ENCODE peak calls at places on chromosomes 5 and 9, in six cellular contexts. K is endothelial cell of umbilical vein, Q is PC-3, S is keratinocyte, Y is GM23338, O is GM23248. F is an unnamed sample.

GRCh38 chr9:113547501-113547900 is 84.0 kb downstream of the RGS3 start:
- DNase-seq in O (no peak), S (no peak), Q (no peak), Y (no peak), K (no peak), F (no peak)

GRCh38 chr9:128773049-128773448 is 1.3 kb upstream of the ZER1 start:
- DNase-seq in K (no peak), O (no peak), Y (no peak), Q (no peak), S (no peak), F (no peak)

GRCh38 chr5:57598756-57599155 is 116.1 kb upstream of the ACTBL2 start:
- DNase-seq in O (peak; percentile 88), Y (no peak), Q (peak; percentile 68), S (no peak), K (peak; percentile 26), F (no peak)

GRCh38 chr9:130110166-130110565 is 56.5 kb downstream of the GPR107 start:
- DNase-seq in S (no peak), K (no peak), Q (no peak), O (no peak), Y (peak; percentile 62), F (no peak)

GRCh38 chr5:6379246-6379645 is 899 bp upstream of the MED10 start:
- DNase-seq in O (no peak), K (no peak), S (no peak), Y (no peak), Q (no peak), F (no peak)

GRCh38 chr5:37495210-37495609 is 116.1 kb downstream of the WDR70 start:
- DNase-seq in K (no peak), Q (peak; percentile 56), S (no peak), Y (no peak), O (peak; percentile 54), F (no peak)

GRCh38 chr5:59793000-59793399 is 100.5 kb downstream of the PDE4D start:
- DNase-seq in S (no peak), Q (peak; percentile 90), K (no peak), Y (no peak), O (peak; percentile 95), F (peak; percentile 90)

GRCh38 chr5:161889971-161890370 is 42.1 kb downstream of the GABRA1 start:
- DNase-seq in S (no peak), Q (peak; percentile 7), O (no peak), Y (peak; percentile 67), K (no peak), F (no peak)

GRCh38 chr5:138969323-138970013 is 94.3 kb upstream of the LRRTM2 start:
- DNase-seq in S (no peak), Y (no peak), K (no peak), Q (no peak), O (no peak), F (no peak)

GRCh38 chr5:143471041-143471509 is 67.6 kb upstream of the NR3C1 start:
- DNase-seq in S (no peak), O (peak; percentile 82), Q (peak; percentile 6), Y (no peak), K (no peak), F (no peak)

GRCh38 chr5:143466632-143467031 is 63.1 kb upstream of the NR3C1 start:
- DNase-seq in Q (no peak), Y (no peak), S (no peak), O (no peak), K (no peak), F (no peak)

GRCh38 chr5:143471666-143472411 is 68.4 kb upstream of the NR3C1 start:
- DNase-seq in O (peak; percentile 44), K (no peak), Q (no peak), Y (no peak), S (no peak), F (no peak)

GRCh38 chr5:143470120-143470519 is 66.6 kb upstream of the NR3C1 start:
- DNase-seq in O (peak; percentile 46), S (no peak), K (no peak), Q (no peak), Y (no peak), F (no peak)

GRCh38 chr5:143469125-143469524 is 65.6 kb upstream of the NR3C1 start:
- DNase-seq in O (no peak), Q (no peak), K (no peak), Y (no peak), S (no peak), F (no peak)
- H3K4me2 ChIP-seq in O (no peak overlapping the region), Q (no peak overlapping the region), K (no peak overlapping the region), Y (no peak overlapping the region), S (no peak overlapping the region), F (no peak overlapping the region)

DNA sequence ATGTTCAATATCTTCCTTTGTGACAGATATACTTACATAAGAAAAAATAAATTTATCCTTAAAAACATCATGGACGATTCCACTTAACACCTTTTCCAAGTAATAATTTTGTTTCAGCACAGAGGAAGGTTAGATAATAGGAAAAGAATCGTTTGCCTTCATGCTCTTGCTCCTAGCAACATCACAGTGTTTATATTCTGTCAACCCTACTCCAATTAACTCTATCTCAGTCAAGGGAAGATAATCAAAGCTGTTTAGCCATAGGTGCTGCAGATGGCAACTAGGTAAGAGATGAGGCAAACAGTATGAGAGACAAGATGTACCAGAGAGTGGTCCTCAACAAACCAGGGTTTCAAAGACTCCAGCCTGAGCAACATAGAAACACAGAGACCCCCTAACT is 55.6 kb downstream of the UBAP2 start:
- DNase-seq in S (no peak), Q (no peak), Y (no peak), O (no peak), K (no peak), F (no peak)
- H3K36me3 ChIP-seq in S (peaks cover 12% of the 10 kb centered on the region), Q (peaks cover 11% of the 10 kb centered on the region), Y (peaks cover 30% of the 10 kb centered on the region), O (peaks cover 48% of the 10 kb centered on the region), K (peaks cover 18% of the 10 kb centered on the region), F (peaks cover 5% of the 10 kb centered on the region)

GRCh38 chr9:111926421-111926875 is 29.8 kb downstream of the UGCG start:
- DNase-seq in K (peak; percentile 95), Q (no peak), Y (no peak), S (no peak), O (no peak), F (no peak)

GRCh38 chr9:111925017-111925770 is 28.6 kb downstream of the UGCG start:
- DNase-seq in O (no peak), S (no peak), Q (no peak), K (no peak), Y (no peak), F (no peak)

GRCh38 chr9:111928342-111928720 is 31.7 kb downstream of the UGCG start:
- DNase-seq in Y (no peak), S (no peak), O (peak; percentile 70), Q (peak; percentile 25), K (no peak), F (no peak)

GRCh38 chr9:111924281-111924680 is 27.7 kb downstream of the UGCG start:
- DNase-seq in S (no peak), Y (no peak), K (no peak), Q (peak; percentile 44), O (no peak), F (no peak)

GRCh38 chr9:111925784-111926183 is 29.2 kb downstream of the UGCG start:
- DNase-seq in O (no peak), Y (no peak), K (peak; percentile 50), S (no peak), Q (no peak), F (no peak)
- H3K4me2 ChIP-seq in O (peak overlapping the region; percentile 32), Y (no peak overlapping the region), K (peak overlapping the region; percentile 96), S (no peak overlapping the region), Q (no peak overlapping the region), F (no peak overlapping the region)

GRCh38 chr5:31452314-31452713 is 79.6 kb downstream of the DROSHA start:
- DNase-seq in Y (no peak), Q (no peak), K (no peak), O (peak; percentile 30), S (no peak), F (no peak)
- H3K36me3 ChIP-seq in Y (peaks cover 24% of the 10 kb centered on the region), Q (peaks cover 31% of the 10 kb centered on the region), K (peaks cover 2% of the 10 kb centered on the region), O (peaks cover 49% of the 10 kb centered on the region), S (peaks cover 8% of the 10 kb centered on the region), F (peaks cover 59% of the 10 kb centered on the region)

DNA sequence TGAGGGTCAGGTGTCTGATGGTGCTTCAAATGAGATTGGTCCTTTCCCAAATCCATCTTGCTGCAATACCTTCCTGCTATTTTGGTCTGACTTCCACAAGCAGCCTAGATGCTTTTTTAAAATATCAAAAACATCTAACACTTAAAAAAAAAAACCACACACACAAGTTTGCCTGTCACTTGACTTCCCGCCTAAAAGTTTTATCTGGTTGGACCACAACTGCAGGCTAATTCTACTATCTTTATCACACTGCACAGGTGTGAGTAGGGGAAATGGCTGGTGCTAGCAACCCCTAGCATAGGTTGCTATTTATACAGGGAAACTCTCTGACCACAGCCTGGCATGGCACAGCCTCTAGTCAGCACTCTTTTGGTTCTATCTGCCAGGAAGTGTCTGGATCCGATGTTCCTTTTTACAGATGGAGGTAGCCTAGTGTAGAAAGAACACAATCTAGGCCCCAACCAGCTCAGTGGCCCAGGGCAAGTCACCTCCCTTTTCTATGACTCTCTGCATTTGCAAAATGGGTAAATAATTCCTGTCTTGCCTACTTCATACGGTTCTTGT is at the start of gene HEMGN:
- DNase-seq in S (no peak), Y (no peak), K (no peak), O (no peak), Q (no peak), F (no peak)
- H3K4me2 ChIP-seq in S (no peak within 1 kb of the TSS), Y (no peak within 1 kb of the TSS), K (no peak within 1 kb of the TSS), O (no peak within 1 kb of the TSS), Q (no peak within 1 kb of the TSS), F (no peak within 1 kb of the TSS)

GRCh38 chr5:78359831-78360673 is at the start of gene SCAMP1:
- DNase-seq in O (peak; percentile 95), K (peak; percentile 95), S (peak; percentile 66), Q (peak; percentile 90), Y (peak; percentile 97), F (peak; percentile 81)
- H3K36me3 ChIP-seq in O (peaks cover 3% of the 10 kb centered on the region), K (no peaks in the 10 kb centered on the region), S (peaks cover 2% of the 10 kb centered on the region), Q (no peaks in the 10 kb centered on the region), Y (no peaks in the 10 kb centered on the region), F (no peaks in the 10 kb centered on the region)

DNA sequence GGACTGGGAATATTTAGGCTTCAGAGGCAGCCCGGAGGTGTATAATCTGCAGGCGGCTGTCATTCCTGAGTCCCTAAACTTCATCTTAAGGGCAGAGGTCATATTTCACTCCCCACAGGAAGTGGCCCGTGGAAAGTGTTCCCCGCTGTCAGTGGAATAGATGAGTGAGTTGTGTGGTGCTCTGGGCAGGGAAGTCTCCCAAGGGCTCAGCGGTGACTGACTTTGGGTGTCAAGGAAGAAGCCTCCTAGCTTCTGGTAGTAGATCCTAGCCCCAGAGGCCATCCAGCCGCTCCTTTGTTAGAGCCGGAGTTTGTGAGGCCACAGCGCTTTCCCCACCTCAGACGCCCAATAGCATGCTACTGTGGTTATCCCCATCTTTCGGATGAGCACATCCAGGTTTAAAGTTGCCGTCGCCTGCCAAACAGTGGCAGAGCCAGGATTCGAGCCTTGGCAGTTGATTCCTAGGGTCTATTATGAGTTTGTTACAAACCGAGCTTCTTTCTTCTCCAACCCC is 38.9 kb upstream of the TIFAB start:
- DNase-seq in O (no peak), S (no peak), K (no peak), Y (peak; percentile 45), Q (no peak), F (no peak)
- H3K4me2 ChIP-seq in O (no peak overlapping the region), S (peak overlapping the region; percentile 65), K (no peak overlapping the region), Y (peak overlapping the region; percentile 85), Q (no peak overlapping the region), F (no peak overlapping the region)

F was measured in PC-9.